ENCODE peak calls at places on chromosomes 7 and 10, in eight cellular contexts. One of them, this sample, is unnamed.

GRCh38 chr7:131735151-131735550 is 178.7 kb upstream of the PODXL start:
- DNase-seq in esophagus muscularis mucosa: no peak
- DNase-seq in brain microvascular endothelial cell: no peak
- DNase-seq in Panc1: no peak
- DNase-seq in epithelial cell of esophagus: no peak
- DNase-seq in GM12865: no peak
- DNase-seq in astrocyte of the spinal cord: no peak
- DNase-seq in fibroblast of the aortic adventitia: peak
- DNase-seq in this sample: no peak

GRCh38 chr7:130367088-130367755 is 13.1 kb upstream of the CPA1 start:
- DNase-seq in esophagus muscularis mucosa: no peak
- DNase-seq in brain microvascular endothelial cell: no peak
- DNase-seq in Panc1: no peak
- DNase-seq in epithelial cell of esophagus: no peak
- DNase-seq in GM12865: no peak
- DNase-seq in astrocyte of the spinal cord: no peak
- DNase-seq in fibroblast of the aortic adventitia: no peak
- DNase-seq in this sample: no peak

GRCh38 chr10:86335831-86336230 is 30.8 kb downstream of the GRID1 start:
- DNase-seq in esophagus muscularis mucosa: no peak
- DNase-seq in brain microvascular endothelial cell: no peak
- DNase-seq in Panc1: no peak
- DNase-seq in epithelial cell of esophagus: no peak
- DNase-seq in GM12865: no peak
- DNase-seq in astrocyte of the spinal cord: no peak
- DNase-seq in fibroblast of the aortic adventitia: no peak
- DNase-seq in this sample: no peak

GRCh38 chr7:109094-109493 is 83.3 kb upstream of the FAM20C start:
- DNase-seq in esophagus muscularis mucosa: peak
- DNase-seq in brain microvascular endothelial cell: no peak
- DNase-seq in Panc1: no peak
- DNase-seq in epithelial cell of esophagus: no peak
- DNase-seq in GM12865: no peak
- DNase-seq in astrocyte of the spinal cord: no peak
- DNase-seq in fibroblast of the aortic adventitia: peak
- DNase-seq in this sample: no peak

GRCh38 chr7:134453526-134453925 is 5.4 kb downstream of the AKR1B1 start:
- DNase-seq in esophagus muscularis mucosa: no peak
- DNase-seq in brain microvascular endothelial cell: no peak
- DNase-seq in Panc1: no peak
- DNase-seq in epithelial cell of esophagus: no peak
- DNase-seq in GM12865: no peak
- DNase-seq in astrocyte of the spinal cord: no peak
- DNase-seq in fibroblast of the aortic adventitia: no peak
- DNase-seq in this sample: no peak

GRCh38 chr10:122462533-122463465 is 1.4 kb downstream of the HTRA1 start:
- DNase-seq in esophagus muscularis mucosa: no peak
- DNase-seq in brain microvascular endothelial cell: peak
- DNase-seq in Panc1: no peak
- DNase-seq in epithelial cell of esophagus: peak
- DNase-seq in GM12865: no peak
- DNase-seq in astrocyte of the spinal cord: peak
- DNase-seq in fibroblast of the aortic adventitia: peak
- DNase-seq in this sample: peak

GRCh38 chr7:107277331-107277730 is 108.5 kb downstream of the HBP1 start:
- DNase-seq in esophagus muscularis mucosa: no peak
- DNase-seq in brain microvascular endothelial cell: no peak
- DNase-seq in Panc1: no peak
- DNase-seq in epithelial cell of esophagus: peak
- DNase-seq in GM12865: no peak
- DNase-seq in astrocyte of the spinal cord: no peak
- DNase-seq in fibroblast of the aortic adventitia: peak
- DNase-seq in this sample: no peak

GRCh38 chr10:29344073-29344820 is 55.4 kb downstream of the LYZL1 start:
- DNase-seq in esophagus muscularis mucosa: no peak
- DNase-seq in brain microvascular endothelial cell: peak
- DNase-seq in Panc1: no peak
- DNase-seq in epithelial cell of esophagus: peak
- DNase-seq in GM12865: no peak
- DNase-seq in astrocyte of the spinal cord: peak
- DNase-seq in fibroblast of the aortic adventitia: peak
- DNase-seq in this sample: peak

GRCh38 chr7:8246020-8246419 is 15.9 kb downstream of the ICA1 start:
- DNase-seq in esophagus muscularis mucosa: no peak
- DNase-seq in brain microvascular endothelial cell: no peak
- DNase-seq in Panc1: no peak
- DNase-seq in epithelial cell of esophagus: no peak
- DNase-seq in GM12865: no peak
- DNase-seq in astrocyte of the spinal cord: no peak
- DNase-seq in fibroblast of the aortic adventitia: no peak
- DNase-seq in this sample: no peak

GRCh38 chr10:13072339-13072738 is 27.6 kb upstream of the OPTN start:
- DNase-seq in esophagus muscularis mucosa: no peak
- DNase-seq in brain microvascular endothelial cell: no peak
- DNase-seq in Panc1: no peak
- DNase-seq in epithelial cell of esophagus: no peak
- DNase-seq in GM12865: no peak
- DNase-seq in astrocyte of the spinal cord: no peak
- DNase-seq in fibroblast of the aortic adventitia: no peak
- DNase-seq in this sample: no peak

GRCh38 chr7:76383089-76383944 is 24.5 kb upstream of the YWHAG start:
- DNase-seq in esophagus muscularis mucosa: no peak
- DNase-seq in brain microvascular endothelial cell: no peak
- DNase-seq in Panc1: no peak
- DNase-seq in epithelial cell of esophagus: peak
- DNase-seq in GM12865: no peak
- DNase-seq in astrocyte of the spinal cord: no peak
- DNase-seq in fibroblast of the aortic adventitia: no peak
- DNase-seq in this sample: peak

DNA sequence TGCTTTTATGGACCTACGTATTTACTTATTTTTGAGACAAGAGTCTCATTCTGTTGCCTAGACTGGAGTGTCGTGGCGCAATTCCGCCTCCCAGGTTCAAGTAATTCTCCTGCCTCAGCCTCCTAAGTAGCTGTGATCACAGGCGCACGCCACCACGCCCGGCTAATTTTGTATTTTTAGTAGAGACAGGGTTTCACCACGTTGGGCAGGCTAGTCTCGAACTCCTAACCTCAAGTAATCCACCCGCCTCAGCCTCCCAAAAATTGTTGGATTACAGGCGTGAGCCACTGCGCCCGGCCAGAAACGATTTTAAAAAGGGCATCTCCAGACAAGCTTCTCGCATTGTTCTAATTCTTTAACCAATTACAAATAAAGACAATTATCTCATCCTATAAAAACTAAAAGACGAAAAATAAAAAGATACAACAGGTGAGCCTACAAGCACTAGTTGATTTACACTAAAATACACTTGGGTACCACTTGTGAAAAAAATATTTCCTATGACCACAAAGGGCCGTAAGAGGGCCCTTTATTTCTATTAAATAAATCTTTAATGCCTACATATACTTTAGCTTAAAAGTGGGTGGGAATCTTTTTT is 2.4 kb downstream of the TRA2A start:
- DNase-seq in esophagus muscularis mucosa: peak
- DNase-seq in brain microvascular endothelial cell: no peak
- DNase-seq in Panc1: no peak
- DNase-seq in epithelial cell of esophagus: no peak
- DNase-seq in GM12865: no peak
- DNase-seq in astrocyte of the spinal cord: no peak
- DNase-seq in fibroblast of the aortic adventitia: no peak
- DNase-seq in this sample: no peak
- H3K4me3 ChIP-seq in esophagus muscularis mucosa: no peak
- H3K4me3 ChIP-seq in brain microvascular endothelial cell: peak
- H3K4me3 ChIP-seq in Panc1: peak
- H3K4me3 ChIP-seq in epithelial cell of esophagus: peak
- H3K4me3 ChIP-seq in GM12865: peak
- H3K4me3 ChIP-seq in astrocyte of the spinal cord: peak
- H3K4me3 ChIP-seq in fibroblast of the aortic adventitia: peak
- H3K4me3 ChIP-seq in this sample: no peak

DNA sequence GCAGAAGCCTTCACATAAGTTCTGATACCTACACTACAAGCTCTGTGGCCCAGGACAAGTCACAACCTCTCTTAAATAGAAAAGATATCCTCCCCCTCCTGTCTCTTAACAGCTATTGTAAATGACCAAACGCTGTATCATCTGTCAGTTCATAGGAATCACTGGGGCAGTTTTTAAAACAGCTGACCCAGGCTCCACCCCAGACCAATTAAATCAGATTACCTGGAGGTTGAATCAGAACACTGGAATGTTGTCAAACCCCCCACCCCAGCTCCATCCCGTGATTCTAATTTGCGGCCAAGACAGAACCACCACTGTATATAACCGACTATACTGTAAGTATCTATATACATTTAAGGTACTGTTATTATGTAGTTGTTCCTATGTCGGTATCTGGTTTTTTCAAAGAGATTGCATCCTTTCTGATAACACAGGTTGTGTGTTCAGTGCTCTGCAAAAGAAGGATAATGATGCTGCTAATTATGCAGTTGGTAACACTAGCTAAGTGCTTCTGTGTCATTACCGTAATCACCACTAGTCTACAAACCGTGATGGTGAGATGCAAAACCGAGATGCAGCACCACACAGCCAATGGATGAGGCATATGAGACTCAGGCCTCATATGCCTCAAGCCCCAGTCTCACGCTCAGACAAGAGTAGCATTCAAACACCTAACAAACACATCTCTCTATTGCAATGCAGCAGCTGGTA is 47.4 kb downstream of the TNS3 start:
- DNase-seq in esophagus muscularis mucosa: no peak
- DNase-seq in brain microvascular endothelial cell: no peak
- DNase-seq in Panc1: peak
- DNase-seq in epithelial cell of esophagus: peak
- DNase-seq in GM12865: no peak
- DNase-seq in astrocyte of the spinal cord: no peak
- DNase-seq in fibroblast of the aortic adventitia: no peak
- DNase-seq in this sample: no peak
- TF ChIP-seq CTCF in esophagus muscularis mucosa: no peak
- TF ChIP-seq CTCF in brain microvascular endothelial cell: peak
- TF ChIP-seq CTCF in Panc1: no peak
- TF ChIP-seq CTCF in epithelial cell of esophagus: peak
- TF ChIP-seq CTCF in GM12865: no peak
- TF ChIP-seq CTCF in astrocyte of the spinal cord: peak
- TF ChIP-seq CTCF in fibroblast of the aortic adventitia: no peak
- TF ChIP-seq CTCF in this sample: no peak

GRCh38 chr7:110827287-110827855 is 263.6 kb upstream of the LRRN3 start:
- DNase-seq in esophagus muscularis mucosa: no peak
- DNase-seq in brain microvascular endothelial cell: no peak
- DNase-seq in Panc1: no peak
- DNase-seq in epithelial cell of esophagus: no peak
- DNase-seq in GM12865: no peak
- DNase-seq in astrocyte of the spinal cord: no peak
- DNase-seq in fibroblast of the aortic adventitia: no peak
- DNase-seq in this sample: no peak

GRCh38 chr7:110835209-110835608 is 255.7 kb upstream of the LRRN3 start:
- DNase-seq in esophagus muscularis mucosa: no peak
- DNase-seq in brain microvascular endothelial cell: no peak
- DNase-seq in Panc1: no peak
- DNase-seq in epithelial cell of esophagus: peak
- DNase-seq in GM12865: no peak
- DNase-seq in astrocyte of the spinal cord: no peak
- DNase-seq in fibroblast of the aortic adventitia: no peak
- DNase-seq in this sample: no peak

GRCh38 chr7:110831450-110831849 is 259.5 kb upstream of the LRRN3 start:
- DNase-seq in esophagus muscularis mucosa: no peak
- DNase-seq in brain microvascular endothelial cell: no peak
- DNase-seq in Panc1: no peak
- DNase-seq in epithelial cell of esophagus: no peak
- DNase-seq in GM12865: peak
- DNase-seq in astrocyte of the spinal cord: no peak
- DNase-seq in fibroblast of the aortic adventitia: no peak
- DNase-seq in this sample: no peak

GRCh38 chr7:110835889-110836288 is 255.0 kb upstream of the LRRN3 start:
- DNase-seq in esophagus muscularis mucosa: no peak
- DNase-seq in brain microvascular endothelial cell: no peak
- DNase-seq in Panc1: no peak
- DNase-seq in epithelial cell of esophagus: no peak
- DNase-seq in GM12865: no peak
- DNase-seq in astrocyte of the spinal cord: no peak
- DNase-seq in fibroblast of the aortic adventitia: no peak
- DNase-seq in this sample: no peak

DNA sequence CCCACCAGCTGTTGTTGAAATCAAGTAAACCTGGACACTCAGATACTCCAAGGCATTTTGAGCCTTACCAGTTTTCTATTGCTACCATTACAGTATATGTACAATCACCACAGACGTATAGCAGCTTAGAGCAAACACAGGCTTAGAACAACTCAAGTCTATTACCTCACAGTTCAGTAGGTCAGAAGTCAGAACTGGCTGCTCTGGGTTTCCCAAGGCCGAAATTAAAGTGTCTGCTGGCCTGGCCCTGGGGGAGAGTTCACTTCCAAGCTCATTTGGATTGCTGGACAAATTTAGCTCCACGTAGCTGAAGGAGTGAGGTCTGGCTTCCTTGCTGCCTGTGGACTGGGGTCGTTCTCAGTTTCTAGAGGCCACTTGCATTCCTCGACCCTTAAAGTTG is 260.1 kb upstream of the LRRN3 start:
- DNase-seq in esophagus muscularis mucosa: no peak
- DNase-seq in brain microvascular endothelial cell: no peak
- DNase-seq in Panc1: no peak
- DNase-seq in epithelial cell of esophagus: no peak
- DNase-seq in GM12865: no peak
- DNase-seq in astrocyte of the spinal cord: no peak
- DNase-seq in fibroblast of the aortic adventitia: no peak
- DNase-seq in this sample: no peak
- H3K4me3 ChIP-seq in esophagus muscularis mucosa: no peak
- H3K4me3 ChIP-seq in brain microvascular endothelial cell: no peak
- H3K4me3 ChIP-seq in Panc1: no peak
- H3K4me3 ChIP-seq in epithelial cell of esophagus: no peak
- H3K4me3 ChIP-seq in GM12865: no peak
- H3K4me3 ChIP-seq in astrocyte of the spinal cord: no peak
- H3K4me3 ChIP-seq in fibroblast of the aortic adventitia: no peak
- H3K4me3 ChIP-seq in this sample: no peak

DNA sequence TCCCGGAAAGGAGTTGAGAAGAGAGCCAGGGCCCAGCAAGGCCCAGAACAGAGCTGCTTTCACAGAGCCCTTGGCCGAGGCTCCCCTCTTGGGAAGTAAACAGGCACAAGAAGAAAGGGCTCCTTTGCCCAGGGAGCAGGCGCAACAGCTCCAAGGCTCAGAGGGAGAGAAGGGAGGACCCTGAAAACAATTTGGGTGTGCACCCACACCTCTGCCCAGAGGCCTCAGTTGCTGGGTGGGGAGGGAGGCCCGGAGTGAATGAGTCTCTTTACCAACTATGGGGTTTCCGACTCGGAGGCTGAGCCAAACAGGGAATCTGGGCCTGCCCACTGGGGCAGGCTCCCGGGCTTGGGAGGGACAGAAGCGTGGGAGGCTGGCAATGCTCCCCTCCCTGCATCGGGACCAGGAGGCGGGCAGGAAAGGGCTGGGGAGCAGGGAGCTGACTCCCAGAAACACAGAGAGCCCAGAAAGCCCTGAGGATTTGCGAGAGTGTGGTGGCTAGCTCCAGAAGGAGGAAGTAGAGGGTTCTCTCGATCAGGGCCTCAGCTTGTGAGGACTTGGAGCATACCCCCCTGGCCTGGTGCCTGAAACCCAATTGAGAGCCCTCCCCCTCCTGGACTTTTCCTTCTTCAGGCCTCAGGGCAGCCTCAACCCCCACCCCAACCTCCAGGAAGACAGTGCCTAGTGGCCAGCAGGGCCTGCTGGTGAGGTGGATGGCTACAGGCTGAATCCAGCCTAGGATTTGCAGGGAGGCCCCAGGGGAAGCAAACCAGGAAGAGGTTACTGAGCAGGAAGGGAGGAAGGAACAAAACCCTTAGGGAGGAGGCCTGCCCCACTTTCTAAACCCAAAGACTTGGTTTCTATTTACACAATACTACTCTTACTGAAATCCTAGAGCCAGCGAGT is 6.2 kb downstream of the C10orf105 start:
- DNase-seq in esophagus muscularis mucosa: peak
- DNase-seq in brain microvascular endothelial cell: peak
- DNase-seq in Panc1: no peak
- DNase-seq in epithelial cell of esophagus: peak
- DNase-seq in GM12865: peak
- DNase-seq in astrocyte of the spinal cord: peak
- DNase-seq in fibroblast of the aortic adventitia: peak
- DNase-seq in this sample: peak
- TF ChIP-seq CTCF in esophagus muscularis mucosa: peak
- TF ChIP-seq CTCF in brain microvascular endothelial cell: peak
- TF ChIP-seq CTCF in Panc1: no peak
- TF ChIP-seq CTCF in epithelial cell of esophagus: no peak
- TF ChIP-seq CTCF in GM12865: no peak
- TF ChIP-seq CTCF in astrocyte of the spinal cord: peak
- TF ChIP-seq CTCF in fibroblast of the aortic adventitia: peak
- TF ChIP-seq CTCF in this sample: peak